ENCODE peak calls at places on chromosomes 4 and X, in six cellular contexts. J is Right ventricle myocardium superior; O is activated T-cell treated with anti-CD3 and anti-CD28 coated beads, Interleukin-2, amount 50 U/mL, for 72 hours; M is esophagus squamous epithelium; K is stimulated activated CD4-positive, alpha-beta T cell treated with anti-CD3 and anti-CD28 coated beads, TNF-alpha, amount 100 ng/mL, for 1 hour; P is activated CD8-positive, alpha-beta T cell treated with anti-CD3 and anti-CD28 coated beads for 36 hours. W is an unnamed sample.

GRCh38 chr4:46404961-46405360 is 15.0 kb upstream of the GABRA2 start:
- DNase-seq in J (peak), O (no peak), M (no peak), K (no peak), P (no peak), W (no peak)

GRCh38 chrX:63713510-63713909 is 71.5 kb downstream of the ARHGEF9 start:
- DNase-seq in J (peak), O (no peak), M (no peak), K (no peak), P (no peak), W (no peak)

GRCh38 chr4:140330311-140330900 is 43.0 kb upstream of the SCOC start:
- DNase-seq in J (no peak), O (no peak), M (no peak), K (no peak), P (no peak), W (no peak)

GRCh38 chr4:53313510-53313909 is 52.4 kb downstream of the SCFD2 start:
- DNase-seq in J (no peak), O (no peak), M (no peak), K (no peak), P (no peak), W (no peak)

GRCh38 chr4:14149469-14150030 is 522.0 kb upstream of the BOD1L1 start:
- DNase-seq in J (no peak), O (no peak), M (no peak), K (no peak), P (no peak), W (no peak)

GRCh38 chrX:150767475-150768131 is 74.4 kb downstream of the MTMR1 start:
- DNase-seq in J (no peak), O (peak), M (no peak), K (no peak), P (peak), W (no peak)

GRCh38 chr4:113474017-113474416 is 287.5 kb downstream of the CAMK2D start:
- DNase-seq in J (no peak), O (no peak), M (no peak), K (no peak), P (peak), W (no peak)

GRCh38 chrX:41332988-41333743 is 796 bp upstream of the DDX3X start:
- DNase-seq in J (peak), O (peak), M (peak), K (peak), P (peak), W (peak)

GRCh38 chrX:53195401-53195800 is 29.6 kb downstream of the KDM5C start:
- DNase-seq in J (no peak), O (no peak), M (no peak), K (no peak), P (no peak), W (no peak)

GRCh38 chr4:59712474-59712873 is 1487.7 kb upstream of the ADGRL3 start:
- DNase-seq in J (no peak), O (no peak), M (no peak), K (no peak), P (no peak), W (no peak)

GRCh38 chr4:186606593-186606992 is 51.2 kb upstream of the MTNR1A start:
- DNase-seq in J (no peak), O (no peak), M (no peak), K (no peak), P (no peak), W (no peak)

GRCh38 chr4:133694416-133694815 is 507.2 kb downstream of the PABPC4L start:
- DNase-seq in J (no peak), O (no peak), M (no peak), K (no peak), P (no peak), W (no peak)

GRCh38 chr4:40621592-40622512 is 7.8 kb downstream of the RBM47 start:
- DNase-seq in J (peak), O (peak), M (peak), K (no peak), P (peak), W (no peak)

GRCh38 chrX:83535417-83536244 is 27.5 kb downstream of the POU3F4 start:
- DNase-seq in J (no peak), O (no peak), M (no peak), K (no peak), P (no peak), W (no peak)

GRCh38 chr4:139720806-139721205 is 55.2 kb downstream of the MGST2 start:
- DNase-seq in J (no peak), O (no peak), M (no peak), K (no peak), P (no peak), W (no peak)

GRCh38 chr4:24689212-24689611 is 104.9 kb upstream of the DHX15 start:
- DNase-seq in J (no peak), O (no peak), M (no peak), K (no peak), P (no peak), W (no peak)

GRCh38 chr4:86757468-86757867 is 91.7 kb downstream of the SLC10A6 start:
- DNase-seq in J (no peak), O (no peak), M (no peak), K (no peak), P (no peak), W (no peak)

GRCh38 chrX:129599499-129599898 is 55.3 kb downstream of the APLN start:
- DNase-seq in J (no peak), O (no peak), M (no peak), K (no peak), P (no peak), W (no peak)

GRCh38 chr4:128859887-128860774 is 50.6 kb downstream of the JADE1 start:
- DNase-seq in J (no peak), O (no peak), M (no peak), K (no peak), P (peak), W (no peak)

GRCh38 chr4:153676984-153677383 is 7.1 kb upstream of the TLR2 start:
- DNase-seq in J (no peak), O (no peak), M (no peak), K (no peak), P (no peak), W (no peak)

GRCh38 chr4:37431417-37431743 is 186.8 kb downstream of the NWD2 start:
- DNase-seq in J (no peak), O (no peak), M (no peak), K (no peak), P (no peak), W (no peak)

GRCh38 chrX:6067600-6067999 is 161.1 kb downstream of the NLGN4X start:
- DNase-seq in J (no peak), O (no peak), M (no peak), K (no peak), P (no peak), W (no peak)

GRCh38 chrX:43375146-43375545 is 281.0 kb upstream of the MAOA start:
- DNase-seq in J (no peak), O (no peak), M (no peak), K (no peak), P (no peak), W (no peak)

GRCh38 chr4:39133623-39134022 is 48.7 kb upstream of the WDR19 start:
- DNase-seq in J (no peak), O (no peak), M (no peak), K (no peak), P (no peak), W (no peak)

GRCh38 chr4:139083533-139084424 is 68.2 kb downstream of the NOCT start:
- DNase-seq in J (peak), O (peak), M (peak), K (peak), P (peak), W (peak)

W was measured in NCI-H1048.